ENCODE peak calls at places on chromosomes 11 and 22, in four cellular contexts. U, W, C and O are unnamed samples.
A peak's percentile ranks its signal among the peaks of the same experiment; 100 is the strongest.

GRCh38 chr22:43798492-43798891 is 13.6 kb downstream of the EFCAB6 start:
- DNase-seq in W (no peak), U (no peak), C (no peak), O (no peak)

GRCh38 chr11:32451808-32452207 is 16.5 kb upstream of the WT1 start:
- DNase-seq in W (no peak), C (no peak), U (no peak), O (no peak)

GRCh38 chr11:134120143-134120850 is 51.4 kb downstream of the JAM3 start:
- DNase-seq in C (peak; percentile 69), U (no peak), W (peak; percentile 94), O (peak; percentile 96)

GRCh38 chr11:57792870-57793269 is 31.3 kb downstream of the CTNND1 start:
- DNase-seq in U (peak; percentile 66), C (peak; percentile 18), W (no peak), O (no peak)

GRCh38 chr11:110735431-110736157 is 23.4 kb upstream of the ARHGAP20 start:
- DNase-seq in U (no peak), W (no peak), C (no peak), O (no peak)

GRCh38 chr22:49101873-49102272 is 725.8 kb downstream of the BRD1 start:
- DNase-seq in W (no peak), C (no peak), U (no peak), O (no peak)

GRCh38 chr11:125448136-125448535 is 47.9 kb downstream of the FEZ1 start:
- DNase-seq in U (no peak), C (no peak), W (peak; percentile 70), O (peak; percentile 49)

GRCh38 chr22:20024225-20025087 is 3.5 kb downstream of the TANGO2 start:
- DNase-seq in W (no peak), C (no peak), U (no peak), O (no peak)

GRCh38 chr11:2303627-2304155 is 1.9 kb downstream of the TSPAN32 start:
- DNase-seq in W (no peak), C (peak; percentile 82), U (peak; percentile 46), O (no peak)

GRCh38 chr22:27397948-27398330 is 403.6 kb downstream of the MN1 start:
- DNase-seq in C (peak; percentile 42), W (no peak), U (no peak), O (peak; percentile 73)

GRCh38 chr11:104534268-104534667 is 364.0 kb downstream of the CASP12 start:
- DNase-seq in W (peak; percentile 68), C (no peak), U (peak; percentile 77), O (no peak)

GRCh38 chr11:2259466-2259830 is 10.9 kb downstream of the ASCL2 start:
- DNase-seq in C (no peak), W (no peak), U (no peak), O (no peak)

GRCh38 chr11:77029829-77030228 is 4.4 kb upstream of the B3GNT6 start:
- DNase-seq in W (no peak), C (no peak), U (no peak), O (no peak)

GRCh38 chr11:839875-840617 is 2.3 kb downstream of the POLR2L start:
- DNase-seq in U (no peak), C (no peak), W (no peak), O (no peak)

GRCh38 chr11:837189-837989 is 4.6 kb downstream of the CD151 start:
- DNase-seq in W (no peak), C (no peak), U (peak; percentile 49), O (no peak)

GRCh38 chr11:837990-838307 is 4.4 kb downstream of the POLR2L start:
- DNase-seq in C (no peak), W (no peak), U (no peak), O (no peak)

GRCh38 chr11:839280-839623 is 3.1 kb downstream of the POLR2L start:
- DNase-seq in W (no peak), U (no peak), C (no peak), O (no peak)

DNA sequence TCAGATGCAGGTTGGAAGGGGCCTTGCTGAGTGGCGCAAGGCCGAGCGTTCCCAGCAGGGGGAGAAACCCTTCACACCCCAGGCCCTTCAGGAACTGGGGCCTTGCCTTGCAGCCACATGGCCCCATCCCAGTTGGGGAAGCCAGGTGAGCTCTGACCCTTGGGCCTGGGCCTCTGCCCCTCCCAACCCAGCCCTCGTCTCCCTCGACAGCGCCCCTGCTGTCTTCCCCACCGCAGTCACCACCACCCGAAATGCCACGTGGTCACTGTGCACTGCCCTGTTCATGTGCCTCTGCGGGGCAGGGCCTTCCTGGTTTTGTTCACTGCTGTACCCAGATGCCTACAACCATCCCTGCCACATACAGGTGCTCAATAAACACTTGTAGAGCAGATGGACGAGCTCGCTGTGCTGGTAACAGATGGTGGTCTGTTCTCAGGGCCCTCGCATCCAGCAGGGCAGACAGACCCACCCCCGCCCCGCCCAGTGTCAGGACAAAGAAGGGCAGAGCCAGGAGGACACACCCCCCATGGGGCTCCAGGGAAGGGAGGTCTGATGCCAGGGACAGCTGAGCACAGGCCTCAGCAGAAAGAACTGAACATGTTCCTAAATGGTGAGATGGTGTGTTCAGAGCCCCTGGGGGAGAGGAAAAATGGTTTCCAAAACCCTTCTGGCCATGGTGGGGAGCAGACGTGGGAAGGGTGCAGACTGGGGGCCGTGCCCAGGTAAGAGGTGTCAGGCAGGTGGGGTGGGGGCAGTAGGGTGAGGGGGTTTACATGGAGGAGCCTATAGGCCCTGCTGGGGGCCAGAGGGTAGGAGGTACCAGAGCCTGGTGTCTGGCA is 3.7 kb downstream of the POLR2L start:
- DNase-seq in C (no peak), U (peak; percentile 60), W (no peak), O (peak; percentile 41)
- TF ChIP-seq CTCF in C (no peak), U (peak; percentile 12), W (peak; percentile 34), O (peak; percentile 34)

GRCh38 chr22:33789690-33790253 is 130.5 kb downstream of the LARGE1 start:
- DNase-seq in U (no peak), W (no peak), C (no peak), O (no peak)
- H3K4me3 ChIP-seq in U (no peak overlapping the region), W (no peak overlapping the region), C (no peak overlapping the region), O (no peak overlapping the region)

GRCh38 chr22:47452184-47452583 is 689.7 kb downstream of the TBC1D22A start:
- DNase-seq in W (no peak), U (peak; percentile 60), C (no peak), O (no peak)
- TF ChIP-seq CTCF in W (peak; percentile 16), U (peak; percentile 80), C (no peak), O (peak; percentile 37)

DNA sequence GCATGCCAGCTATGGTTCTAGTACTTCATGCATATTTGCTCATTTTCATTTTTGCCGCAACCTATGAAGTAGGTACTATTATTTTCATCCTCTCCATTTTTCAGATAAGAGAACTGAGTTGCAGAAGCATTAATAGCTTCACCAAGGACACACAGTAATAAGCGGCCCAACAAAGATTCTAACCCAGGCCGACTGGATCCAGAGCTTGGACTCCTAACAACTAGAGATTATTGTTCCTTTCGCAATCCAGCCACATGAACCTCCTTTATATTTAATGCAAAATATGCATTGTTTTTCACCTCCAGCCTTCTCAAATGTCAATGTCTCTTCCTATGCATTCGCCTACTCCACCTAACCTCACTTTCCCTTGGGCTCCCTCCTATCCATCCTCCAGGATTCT is 148.3 kb downstream of the CCDC34 start:
- DNase-seq in C (no peak), U (no peak), W (no peak), O (no peak)
- H3K4me3 ChIP-seq in C (no peak overlapping the region), U (no peak overlapping the region), W (no peak overlapping the region), O (no peak overlapping the region)

DNA sequence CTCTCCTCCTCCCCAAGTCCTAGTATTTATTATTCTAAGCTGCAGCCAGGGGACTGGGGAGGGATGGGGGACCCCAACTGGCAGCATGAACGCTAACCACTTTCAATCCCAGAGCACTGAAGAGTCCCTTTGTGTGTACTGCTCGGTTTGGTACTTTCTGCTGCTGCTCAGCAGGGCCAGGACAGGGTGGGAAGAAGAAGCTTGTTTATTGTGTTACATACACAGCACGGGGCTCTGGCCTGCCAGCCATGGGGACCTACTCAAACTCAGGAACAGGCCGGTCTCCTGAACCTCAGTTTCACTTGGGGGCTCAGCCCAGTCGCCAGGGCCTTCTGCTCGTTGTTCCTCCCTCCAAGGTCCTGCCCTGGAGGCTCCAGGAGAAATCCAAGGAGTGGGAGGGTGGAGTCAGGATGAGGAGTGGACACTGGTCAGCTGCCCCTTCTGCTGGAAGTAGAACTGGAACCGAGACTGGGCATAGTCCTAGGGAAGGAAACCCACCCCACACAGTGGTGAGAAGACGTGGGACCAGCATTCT is 616 bp upstream of the CPT1B start:
- DNase-seq in U (no peak), W (no peak), C (no peak), O (no peak)
- TF ChIP-seq CTCF in U (no peak), W (no peak), C (no peak), O (no peak)